ENCODE peak calls at places on chromosomes 16 and 17, in six cellular contexts. L is sigmoid colon, R is A549, C is H54, Y is body of pancreas, V is testis. E is an unnamed sample.

GRCh38 chr17:43468746-43469544 is 14.8 kb upstream of the DHX8 start:
- DNase-seq in L (no peak), R (peak), C (peak), Y (no peak), V (no peak), E (peak)

GRCh38 chr16:27240948-27241531 is 27.5 kb downstream of the NSMCE1 start:
- DNase-seq in L (peak), R (no peak), C (peak), Y (no peak), V (peak), E (no peak)

GRCh38 chr16:30957456-30958163 is at the start of gene SETD1A:
- DNase-seq in L (peak), R (peak), C (peak), Y (peak), V (peak), E (peak)

GRCh38 chr17:17063546-17064122 is 21.4 kb downstream of the MPRIP start:
- DNase-seq in L (peak), R (peak), C (peak), Y (peak), V (peak), E (no peak)

GRCh38 chr17:61551255-61551742 is 39.7 kb downstream of the NACA2 start:
- DNase-seq in L (no peak), R (peak), C (peak), Y (no peak), V (no peak), E (peak)

GRCh38 chr17:61385869-61386245 is 13.8 kb upstream of the TBX2 start:
- DNase-seq in L (no peak), R (no peak), C (no peak), Y (no peak), V (no peak), E (no peak)

GRCh38 chr17:79991924-79992656 is 43.6 kb downstream of the TBC1D16 start:
- DNase-seq in L (no peak), R (peak), C (no peak), Y (peak), V (no peak), E (no peak)

GRCh38 chr16:70695351-70696070 is 9.7 kb upstream of the MTSS2 start:
- DNase-seq in L (no peak), R (peak), C (no peak), Y (no peak), V (peak), E (peak)

GRCh38 chr16:83110221-83110768 is 483.5 kb downstream of the CDH13 start:
- DNase-seq in L (no peak), R (no peak), C (no peak), Y (no peak), V (no peak), E (no peak)

GRCh38 chr16:27446721-27447120 is 44.7 kb downstream of the IL21R start:
- DNase-seq in L (no peak), R (no peak), C (no peak), Y (no peak), V (no peak), E (no peak)

GRCh38 chr16:50802958-50803357 is 61.1 kb downstream of the CYLD start:
- DNase-seq in L (no peak), R (peak), C (no peak), Y (no peak), V (no peak), E (no peak)

GRCh38 chr17:29585080-29585751 is 4.2 kb downstream of the GIT1 start:
- DNase-seq in L (no peak), R (no peak), C (no peak), Y (no peak), V (no peak), E (peak)

GRCh38 chr17:31621566-31621965 is 230.1 kb downstream of the RAB11FIP4 start:
- DNase-seq in L (no peak), R (no peak), C (no peak), Y (peak), V (no peak), E (no peak)

GRCh38 chr17:40320771-40321501 is 12.0 kb downstream of the RARA start:
- DNase-seq in L (peak), R (no peak), C (no peak), Y (peak), V (peak), E (peak)

GRCh38 chr16:75550211-75550662 is 5.8 kb downstream of the TMEM231 start:
- DNase-seq in L (no peak), R (peak), C (peak), Y (peak), V (peak), E (peak)

GRCh38 chr16:76309639-76310335 is 32.6 kb downstream of the CNTNAP4 start:
- DNase-seq in L (no peak), R (no peak), C (no peak), Y (no peak), V (no peak), E (no peak)

GRCh38 chr17:35449371-35449931 is 885 bp upstream of the SLFN13 start:
- DNase-seq in L (peak), R (no peak), C (no peak), Y (peak), V (no peak), E (peak)

GRCh38 chr17:73976676-73977521 is 226.6 kb upstream of the RPL38 start:
- DNase-seq in L (no peak), R (no peak), C (no peak), Y (no peak), V (peak), E (peak)

GRCh38 chr17:73972901-73973300 is 230.6 kb upstream of the RPL38 start:
- DNase-seq in L (no peak), R (no peak), C (no peak), Y (no peak), V (no peak), E (no peak)

GRCh38 chr17:73974536-73974935 is 228.9 kb upstream of the RPL38 start:
- DNase-seq in L (no peak), R (no peak), C (no peak), Y (no peak), V (no peak), E (no peak)

GRCh38 chr17:73973881-73974409 is 229.5 kb upstream of the RPL38 start:
- DNase-seq in L (no peak), R (no peak), C (no peak), Y (peak), V (no peak), E (no peak)

DNA sequence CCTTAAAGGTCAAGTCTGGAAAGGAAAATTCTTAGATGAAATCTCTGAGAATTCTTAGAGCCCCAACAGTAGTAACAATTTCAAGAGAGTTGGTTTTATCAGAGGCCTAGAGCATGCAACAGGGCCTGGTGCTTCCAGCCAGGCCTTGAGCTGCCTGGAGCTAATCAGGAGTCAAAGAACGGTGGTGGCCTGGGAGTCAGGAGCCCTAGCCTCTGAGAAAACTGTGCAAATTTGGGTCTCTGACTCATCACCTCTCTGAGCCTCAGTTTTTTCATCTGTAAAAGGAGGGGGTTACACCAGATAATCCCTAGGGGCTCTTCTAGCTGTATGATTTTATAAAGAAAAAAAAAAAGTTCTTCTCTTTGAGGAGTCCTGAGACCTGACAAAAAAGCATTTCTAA is 227.3 kb upstream of the RPL38 start:
- DNase-seq in L (no peak), R (no peak), C (no peak), Y (no peak), V (no peak), E (no peak)
- TF ChIP-seq POLR2A in L (no peak), R (no peak), C (no peak), Y (no peak), V (no peak), E (no peak)

GRCh38 chr16:53130193-53131049 is 75.6 kb downstream of the CHD9 start:
- DNase-seq in L (peak), R (peak), C (peak), Y (peak), V (peak), E (peak)
- TF ChIP-seq POLR2A in L (peak), R (peak), C (peak), Y (peak), V (no peak), E (peak)

GRCh38 chr17:20926532-20926931 is 116.3 kb downstream of the USP22 start:
- DNase-seq in L (no peak), R (no peak), C (no peak), Y (no peak), V (no peak), E (no peak)

GRCh38 chr17:20934288-20934687 is 108.5 kb downstream of the USP22 start:
- DNase-seq in L (no peak), R (no peak), C (no peak), Y (no peak), V (no peak), E (no peak)

GRCh38 chr17:20925954-20926353 is 116.9 kb downstream of the USP22 start:
- DNase-seq in L (no peak), R (no peak), C (no peak), Y (no peak), V (no peak), E (no peak)

GRCh38 chr17:20927586-20927985 is 115.2 kb downstream of the USP22 start:
- DNase-seq in L (no peak), R (no peak), C (no peak), Y (no peak), V (no peak), E (no peak)

DNA sequence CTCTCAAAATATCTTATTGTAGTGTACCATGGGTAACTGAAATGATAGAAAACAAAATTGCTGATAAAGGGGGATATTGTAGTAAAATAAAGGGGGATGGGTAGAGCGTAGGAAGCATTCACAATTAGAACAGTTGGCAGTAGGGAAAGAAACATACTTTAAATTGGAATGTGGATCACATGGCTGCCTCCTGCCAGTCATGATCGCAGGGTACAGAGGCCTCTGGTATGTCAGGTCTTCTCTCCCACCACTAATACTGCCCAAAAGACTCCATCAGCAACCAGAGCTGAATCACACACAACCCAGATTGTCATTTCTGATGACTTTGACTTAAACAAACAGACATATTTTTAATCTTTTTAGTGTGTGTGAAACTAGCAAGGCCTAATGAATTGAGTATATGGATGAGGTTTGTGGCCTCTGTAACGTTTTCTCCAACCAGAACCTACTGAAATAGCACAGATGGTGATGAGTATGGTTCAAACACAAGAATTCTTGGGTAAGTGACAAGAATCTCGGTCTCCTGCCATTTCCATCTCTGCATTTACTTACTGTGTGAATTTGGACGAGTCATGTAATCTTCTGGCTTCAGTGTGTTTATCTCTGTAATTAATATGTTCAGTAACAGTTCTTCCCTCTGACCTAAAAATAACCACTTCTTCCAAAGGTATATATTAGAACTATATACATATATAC is 112.6 kb downstream of the USP22 start:
- DNase-seq in L (no peak), R (no peak), C (no peak), Y (no peak), V (no peak), E (no peak)
- TF ChIP-seq POLR2A in L (no peak), R (no peak), C (no peak), Y (no peak), V (no peak), E (no peak)

DNA sequence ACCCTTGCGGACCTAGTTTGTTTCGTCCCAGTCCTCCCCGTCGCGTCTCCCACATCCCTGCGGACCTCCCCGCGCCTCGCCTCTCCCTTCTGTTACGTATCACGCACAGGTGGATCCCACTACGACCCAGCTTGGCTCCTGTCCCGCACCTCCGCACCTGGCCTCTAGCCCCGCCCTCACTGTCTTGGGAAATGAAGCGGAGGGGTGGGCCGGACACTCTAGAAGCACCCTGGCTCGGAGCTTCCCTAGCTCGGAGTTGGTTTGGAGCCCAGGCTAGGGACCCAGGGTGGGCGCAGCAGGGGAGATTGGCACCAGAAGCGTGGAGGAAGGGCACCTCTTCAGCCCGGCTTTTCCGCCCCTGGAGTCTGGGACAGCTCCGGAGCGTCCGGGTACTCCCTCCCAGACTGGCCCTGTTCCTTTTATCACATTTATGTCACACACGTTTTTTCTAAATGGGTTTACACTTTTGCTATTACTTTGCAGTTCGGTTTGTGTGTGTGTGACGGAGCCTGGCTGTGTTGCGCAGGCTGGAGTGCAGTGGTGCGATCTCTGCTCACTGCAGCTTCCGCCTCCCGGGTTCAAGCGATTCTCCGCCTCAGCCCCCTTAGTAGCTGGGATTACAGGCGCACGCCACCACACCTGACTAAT is 1.4 kb upstream of the CEMP1 start:
- DNase-seq in L (peak), R (no peak), C (no peak), Y (peak), V (peak), E (peak)
- TF ChIP-seq POLR2A in L (no peak), R (no peak), C (no peak), Y (peak), V (no peak), E (no peak)

GRCh38 chr16:56943761-56944375 is 11.9 kb downstream of the HERPUD1 start:
- DNase-seq in L (no peak), R (no peak), C (no peak), Y (no peak), V (no peak), E (no peak)
- TF ChIP-seq POLR2A in L (no peak), R (no peak), C (no peak), Y (no peak), V (no peak), E (no peak)

GRCh38 chr17:13000561-13000960 is 17.3 kb downstream of the ELAC2 start:
- DNase-seq in L (peak), R (no peak), C (no peak), Y (no peak), V (no peak), E (no peak)
- TF ChIP-seq POLR2A in L (no peak), R (no peak), C (no peak), Y (no peak), V (no peak), E (no peak)

DNA sequence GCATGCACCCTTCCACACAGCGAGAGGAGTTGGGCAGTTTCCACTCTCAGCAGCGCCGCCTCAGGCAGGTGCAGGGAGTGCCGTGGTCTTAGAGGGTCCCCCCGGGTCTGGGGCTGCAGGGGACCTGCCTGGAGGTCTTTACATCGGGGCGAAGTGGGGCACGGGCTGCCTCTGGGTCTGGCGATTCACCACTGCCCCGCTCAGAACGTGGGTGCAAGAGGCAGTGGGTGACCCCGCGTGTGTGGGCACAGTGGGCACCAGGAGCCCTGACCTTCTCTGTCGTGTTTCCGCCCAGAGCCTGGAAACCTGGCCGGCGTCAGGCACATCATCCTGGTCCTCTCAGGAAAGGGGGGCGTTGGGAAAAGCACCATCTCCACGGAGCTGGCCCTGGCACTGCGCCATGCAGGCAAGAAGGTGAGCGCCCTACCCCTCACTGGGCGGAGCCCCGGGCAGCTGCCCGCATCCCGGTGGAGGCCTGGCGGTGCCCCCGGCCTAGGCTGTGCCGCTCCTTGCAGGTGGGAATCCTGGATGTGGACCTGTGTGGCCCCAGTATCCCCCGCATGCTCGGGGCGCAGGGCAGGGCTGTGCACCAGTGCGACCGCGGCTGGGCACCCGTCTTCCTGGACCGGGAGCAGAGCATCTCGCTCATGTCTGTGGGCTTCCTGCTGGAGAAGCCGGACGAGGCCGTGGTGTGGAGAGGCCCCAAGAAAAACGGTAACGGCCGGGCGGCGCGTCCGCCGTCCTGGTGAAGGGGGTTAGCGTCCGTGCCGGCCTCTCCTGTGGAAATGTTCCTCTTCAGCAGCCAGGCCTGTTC is 3.7 kb downstream of the NUBP2 start:
- DNase-seq in L (no peak), R (no peak), C (no peak), Y (peak), V (no peak), E (no peak)
- TF ChIP-seq POLR2A in L (no peak), R (no peak), C (no peak), Y (no peak), V (no peak), E (no peak)

GRCh38 chr17:21245703-21246102 is 7.5 kb downstream of the NATD1 start:
- DNase-seq in L (no peak), R (no peak), C (no peak), Y (no peak), V (no peak), E (no peak)
- TF ChIP-seq POLR2A in L (no peak), R (no peak), C (no peak), Y (no peak), V (no peak), E (no peak)

DNA sequence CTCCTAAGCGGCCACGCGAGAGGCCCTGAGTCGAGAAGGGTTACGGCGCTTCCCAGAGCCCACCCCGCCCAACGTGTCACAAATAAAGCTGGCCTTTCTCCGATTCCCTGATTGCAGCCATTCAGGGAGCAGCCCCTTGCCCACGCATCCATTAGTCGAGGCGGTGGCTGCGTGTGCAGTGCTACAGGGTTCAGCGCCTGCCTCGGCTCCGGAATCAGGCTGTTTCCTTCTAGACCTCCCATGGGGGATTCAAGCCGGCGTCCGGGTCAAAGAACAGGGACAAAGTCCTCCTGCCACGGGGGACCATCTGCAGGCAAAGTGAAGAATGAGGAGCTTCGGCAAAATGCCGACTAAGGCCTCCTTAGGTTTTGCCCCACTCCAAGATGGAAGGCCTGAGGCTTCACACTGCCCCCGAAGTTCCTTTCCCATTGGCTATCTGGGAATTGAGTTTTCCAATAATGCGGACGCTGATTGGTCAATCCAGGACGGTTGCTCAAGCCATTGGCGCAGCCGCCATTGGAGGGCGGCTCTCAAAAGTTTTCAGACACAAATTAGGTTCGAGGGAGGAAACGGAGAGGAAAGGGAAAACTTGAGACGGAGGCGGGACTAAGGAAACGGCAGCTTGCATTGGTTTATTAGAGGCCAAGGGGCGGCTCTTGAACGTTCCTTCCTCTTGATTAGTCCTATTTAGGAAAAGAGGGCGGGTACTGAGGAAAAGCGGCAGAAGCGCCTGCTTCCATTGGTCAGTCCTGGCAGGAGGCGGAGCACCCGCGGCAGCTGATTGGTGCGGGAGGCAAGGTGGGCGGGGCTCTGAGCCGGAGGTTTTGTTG is 430 bp upstream of the KATNB1 start:
- DNase-seq in L (peak), R (peak), C (peak), Y (peak), V (peak), E (peak)
- TF ChIP-seq POLR2A in L (peak), R (peak), C (peak), Y (no peak), V (no peak), E (peak)

GRCh38 chr17:45371414-45372324 is 54.8 kb upstream of the MAP3K14 start:
- DNase-seq in L (peak), R (peak), C (peak), Y (peak), V (peak), E (peak)
- TF ChIP-seq POLR2A in L (peak), R (no peak), C (peak), Y (peak), V (no peak), E (no peak)